ENCODE peak calls at places on chromosomes 3 and 15, in ten cellular contexts. P, V, U, L, D, W, G, R, I and H are unnamed samples.

GRCh38 chr3:9623148-9623547 is 26.2 kb upstream of the MTMR14 start:
- DNase-seq in W (no peak), V (no peak), I (no peak), D (no peak), P (no peak), L (no peak), R (no peak), G (no peak), U (no peak), H (no peak)

GRCh38 chr3:125055913-125056705 is at the start of gene HEG1:
- DNase-seq in L (peak; percentile 94), R (peak; percentile 75), W (peak; percentile 85), P (peak; percentile 86), U (peak; percentile 97), G (peak; percentile 55), D (peak; percentile 75), I (no peak), V (no peak), H (peak; percentile 94)

GRCh38 chr3:14725564-14726420 is 50.9 kb downstream of the C3orf20 start:
- DNase-seq in W (no peak), V (no peak), R (no peak), U (no peak), G (no peak), D (no peak), P (peak; percentile 66), I (no peak), L (peak; percentile 21), H (peak; percentile 47)

GRCh38 chr15:77419050-77419835 is 661 bp downstream of the PEAK1 start:
- DNase-seq in W (no peak), R (peak; percentile 36), V (no peak), U (peak; percentile 84), P (peak; percentile 35), D (no peak), I (no peak), G (no peak), L (peak; percentile 63), H (peak; percentile 80)

GRCh38 chr3:15794303-15794771 is 3.4 kb downstream of the ANKRD28 start:
- DNase-seq in U (no peak), G (no peak), P (no peak), R (no peak), I (no peak), W (no peak), L (no peak), D (no peak), V (no peak), H (no peak)

GRCh38 chr15:68367992-68368391 is 64.0 kb downstream of the ITGA11 start:
- DNase-seq in G (no peak), D (no peak), W (no peak), I (no peak), P (no peak), L (no peak), U (no peak), R (no peak), V (no peak), H (no peak)

GRCh38 chr3:198028718-198029117 is 68.7 kb downstream of the LMLN start:
- DNase-seq in G (no peak), I (no peak), W (no peak), L (no peak), U (no peak), D (no peak), R (no peak), V (no peak), P (no peak), H (no peak)

GRCh38 chr15:53472883-53473282 is 286.6 kb downstream of the WDR72 start:
- DNase-seq in L (peak; percentile 17), P (no peak), V (no peak), D (no peak), G (no peak), R (no peak), U (no peak), W (no peak), I (no peak), H (peak; percentile 58)

GRCh38 chr3:192433704-192434103 is 293.6 kb downstream of the FGF12 start:
- DNase-seq in U (no peak), V (no peak), I (no peak), R (no peak), W (no peak), L (no peak), D (no peak), P (no peak), G (no peak), H (no peak)

GRCh38 chr3:170725285-170725731 is 139.4 kb upstream of the SLC7A14 start:
- DNase-seq in D (no peak), U (no peak), R (no peak), P (no peak), L (no peak), W (no peak), I (no peak), G (no peak), V (no peak), H (no peak)

GRCh38 chr3:35654471-35654870 is 15.1 kb downstream of the ARPP21 start:
- DNase-seq in D (no peak), I (no peak), V (no peak), U (no peak), W (no peak), R (peak; percentile 88), P (no peak), L (no peak), G (no peak), H (no peak)

GRCh38 chr3:141969711-141970110 is 93.3 kb downstream of the ATP1B3 start:
- DNase-seq in G (no peak), D (no peak), L (no peak), P (no peak), U (no peak), R (no peak), W (no peak), V (no peak), I (no peak), H (no peak)

GRCh38 chr3:6860911-6861330 is at the start of gene GRM7:
- DNase-seq in I (no peak), V (no peak), L (peak; percentile 83), D (no peak), G (no peak), U (no peak), W (no peak), R (no peak), P (no peak), H (peak; percentile 83)

GRCh38 chr3:79872483-79872882 is 104.7 kb upstream of the ROBO1 start:
- DNase-seq in L (no peak), V (peak; percentile 18), D (no peak), W (no peak), R (no peak), U (no peak), P (no peak), G (no peak), I (no peak), H (no peak)

GRCh38 chr3:178930116-178930515 is 141.5 kb downstream of the ZMAT3 start:
- DNase-seq in P (no peak), I (no peak), D (no peak), V (no peak), U (no peak), L (no peak), R (no peak), G (no peak), W (no peak), H (no peak)
- H3K36me3 ChIP-seq in P (no peaks in the 10 kb centered on the region), I (no peaks in the 10 kb centered on the region), D (no peaks in the 10 kb centered on the region), V (no peaks in the 10 kb centered on the region), U (no peaks in the 10 kb centered on the region), L (no peaks in the 10 kb centered on the region), R (no peaks in the 10 kb centered on the region), G (no peaks in the 10 kb centered on the region), W (no peaks in the 10 kb centered on the region), H (no peaks in the 10 kb centered on the region)

GRCh38 chr15:74892313-74892712 is 2.5 kb downstream of the MPI start:
- DNase-seq in W (no peak), R (no peak), I (no peak), U (no peak), V (no peak), P (no peak), G (no peak), L (no peak), D (no peak), H (no peak)

GRCh38 chr15:74889882-74890768 is at the start of gene MPI:
- DNase-seq in W (peak; percentile 69), L (peak; percentile 91), U (peak; percentile 95), P (peak; percentile 87), V (no peak), I (no peak), D (peak; percentile 74), R (peak; percentile 83), G (peak; percentile 75), H (peak; percentile 96)

GRCh38 chr15:74893627-74894026 is 3.8 kb downstream of the MPI start:
- DNase-seq in D (no peak), V (no peak), U (no peak), P (no peak), R (no peak), L (no peak), W (no peak), G (no peak), I (no peak), H (no peak)

GRCh38 chr15:74891469-74891868 is 1.6 kb downstream of the MPI start:
- DNase-seq in D (no peak), U (no peak), G (no peak), W (no peak), V (no peak), I (no peak), L (no peak), R (no peak), P (no peak), H (no peak)

DNA sequence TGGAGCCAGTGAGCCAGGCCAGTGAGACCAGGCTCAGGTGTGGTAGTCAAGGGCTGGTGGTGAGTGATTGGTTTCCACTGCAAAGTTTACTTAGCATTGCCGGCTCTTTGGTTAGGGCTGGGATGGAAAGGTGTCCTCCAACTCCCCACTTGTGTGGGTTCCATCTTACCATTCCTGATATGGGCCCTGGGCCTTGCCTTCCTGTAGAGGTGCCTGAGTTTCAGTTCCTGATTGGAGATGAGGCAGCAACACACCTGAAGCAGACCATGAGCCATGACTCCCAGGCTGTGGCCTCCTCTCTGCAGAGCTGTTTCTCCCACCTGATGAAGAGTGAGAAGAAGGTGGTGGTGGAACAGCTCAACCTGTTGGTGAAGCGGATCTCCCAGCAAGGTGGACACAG is 3.1 kb downstream of the MPI start:
- DNase-seq in G (no peak), L (no peak), V (no peak), I (no peak), W (no peak), U (no peak), R (no peak), P (no peak), D (no peak), H (no peak)
- H3K36me3 ChIP-seq in G (peaks cover 23% of the 10 kb centered on the region), L (peaks cover 2% of the 10 kb centered on the region), V (no peaks in the 10 kb centered on the region), I (peaks cover 20% of the 10 kb centered on the region), W (peaks cover 3% of the 10 kb centered on the region), U (no peaks in the 10 kb centered on the region), R (peaks cover 42% of the 10 kb centered on the region), P (no peaks in the 10 kb centered on the region), D (no peaks in the 10 kb centered on the region), H (peaks cover 42% of the 10 kb centered on the region)

DNA sequence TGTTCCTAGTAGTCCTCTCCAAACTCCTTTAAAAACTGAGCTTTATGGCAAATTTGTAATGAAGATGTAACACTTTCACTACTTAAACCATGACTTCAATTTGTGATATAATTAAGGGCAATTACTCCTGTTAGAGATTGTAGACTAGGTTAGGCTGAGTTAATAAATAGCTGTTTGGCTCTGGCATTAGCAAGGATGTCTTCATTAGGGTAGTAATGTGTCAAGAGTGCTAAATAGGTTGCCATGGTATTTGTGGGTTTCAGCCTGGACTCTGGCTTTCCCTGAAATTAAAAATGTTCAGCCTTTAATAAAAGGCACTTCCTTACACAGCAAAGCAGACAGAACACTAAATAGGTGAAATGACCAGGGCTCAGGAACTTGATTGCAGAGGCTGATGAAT is 71.9 kb downstream of the GHSR start:
- DNase-seq in W (no peak), L (no peak), P (no peak), G (no peak), V (no peak), R (no peak), I (no peak), D (no peak), U (no peak), H (no peak)
- H3K36me3 ChIP-seq in W (peaks cover 4% of the 10 kb centered on the region), L (peaks cover 9% of the 10 kb centered on the region), P (peaks cover 43% of the 10 kb centered on the region), G (peaks cover 92% of the 10 kb centered on the region), V (peaks cover 46% of the 10 kb centered on the region), R (peaks cover 10% of the 10 kb centered on the region), I (peaks cover 33% of the 10 kb centered on the region), D (peaks cover 15% of the 10 kb centered on the region), U (peaks cover 23% of the 10 kb centered on the region), H (peaks cover 93% of the 10 kb centered on the region)

GRCh38 chr15:59157840-59158700 is 48.6 kb upstream of the LDHAL6B start:
- DNase-seq in L (no peak), D (no peak), V (no peak), P (no peak), G (no peak), I (no peak), W (no peak), R (no peak), U (no peak), H (no peak)
- H3K36me3 ChIP-seq in L (no peaks in the 10 kb centered on the region), D (no peaks in the 10 kb centered on the region), V (no peaks in the 10 kb centered on the region), P (peaks cover 27% of the 10 kb centered on the region), G (peaks cover 50% of the 10 kb centered on the region), I (no peaks in the 10 kb centered on the region), W (no peaks in the 10 kb centered on the region), R (no peaks in the 10 kb centered on the region), U (peaks cover 9% of the 10 kb centered on the region), H (peaks cover 24% of the 10 kb centered on the region)